ENCODE peak calls at places on chromosomes 11 and 22, in seven cellular contexts. N is mesenchymal stem cell; X is kidney; U is aorta; K is GM23248; F is mammary epithelial cell; A is CD8-positive, alpha-beta memory T cell. D is an unnamed sample.
A peak's percentile ranks its signal among the peaks of the same experiment; 100 is the strongest.

GRCh38 chr11:12137938-12138731 is 27.7 kb downstream of the MICAL2 start:
- DNase-seq in U (no peak), N (peak; percentile 99), A (no peak), F (peak; percentile 97), K (peak; percentile 67), X (no peak), D (peak; percentile 83)

GRCh38 chr11:43904737-43905515 is 24.3 kb downstream of the ALKBH3 start:
- DNase-seq in K (peak; percentile 70), U (no peak), F (peak; percentile 64), A (no peak), X (no peak), N (peak; percentile 53), D (no peak)

GRCh38 chr22:18950141-18950540 is 14.0 kb upstream of the PRODH start:
- DNase-seq in F (no peak), A (no peak), K (no peak), N (no peak), U (peak; percentile 17), X (no peak), D (no peak)

GRCh38 chr11:5689551-5689983 is at the start of gene TRIM22:
- DNase-seq in N (peak; percentile 73), A (peak; percentile 70), U (peak; percentile 64), X (peak; percentile 67), F (peak; percentile 75), K (peak; percentile 88), D (no peak)

GRCh38 chr11:78933361-78933760 is 358.7 kb upstream of the NARS2 start:
- DNase-seq in X (no peak), K (no peak), F (no peak), N (no peak), A (no peak), U (no peak), D (no peak)

GRCh38 chr22:46054091-46054877 is 77.3 kb upstream of the WNT7B start:
- DNase-seq in F (peak; percentile 39), X (peak; percentile 92), U (peak; percentile 88), K (peak; percentile 89), N (no peak), A (peak; percentile 63), D (no peak)

GRCh38 chr11:123460006-123460700 is 30.1 kb downstream of the GRAMD1B start:
- DNase-seq in F (no peak), K (no peak), N (no peak), X (no peak), U (no peak), A (no peak), D (no peak)

GRCh38 chr11:65366340-65366773 is 11.8 kb downstream of the TIGD3 start:
- DNase-seq in N (peak; percentile 90), K (peak; percentile 90), X (no peak), U (no peak), F (peak; percentile 65), A (peak; percentile 61), D (peak; percentile 65)

GRCh38 chr11:18772211-18772610 is 19.4 kb downstream of the PTPN5 start:
- DNase-seq in U (no peak), F (no peak), N (no peak), X (peak; percentile 12), A (no peak), K (peak; percentile 43), D (no peak)

GRCh38 chr22:40603088-40603605 is 33.4 kb downstream of the MRTFA start:
- DNase-seq in U (no peak), F (peak; percentile 66), N (peak; percentile 77), A (no peak), K (peak; percentile 85), X (no peak), D (peak; percentile 13)

GRCh38 chr11:104776501-104777170 is 121.6 kb downstream of the CASP12 start:
- DNase-seq in U (no peak), F (peak; percentile 67), X (no peak), N (no peak), K (no peak), A (no peak), D (no peak)

GRCh38 chr11:66277475-66278391 is at the start of gene CNIH2:
- DNase-seq in K (peak; percentile 62), F (no peak), U (no peak), A (peak; percentile 51), N (no peak), X (no peak), D (no peak)

GRCh38 chr22:17272511-17272991 is 53.3 kb upstream of the ADA2 start:
- DNase-seq in A (no peak), K (no peak), U (no peak), F (no peak), X (peak; percentile 46), N (no peak), D (no peak)

GRCh38 chr11:119614227-119615002 is 114.6 kb downstream of the NECTIN1 start:
- DNase-seq in F (no peak), N (no peak), A (no peak), K (no peak), X (no peak), U (no peak), D (no peak)

GRCh38 chr22:17570851-17571631 is 7.7 kb downstream of the SLC25A18 start:
- DNase-seq in U (no peak), K (peak; percentile 91), N (peak; percentile 67), X (peak; percentile 89), F (peak; percentile 53), A (no peak), D (no peak)

GRCh38 chr11:18352581-18352980 is 30.2 kb downstream of the GTF2H1 start:
- DNase-seq in X (no peak), U (no peak), A (no peak), N (no peak), F (peak; percentile 42), K (peak; percentile 71), D (no peak)

GRCh38 chr11:70158201-70158600 is 44.9 kb upstream of the FADD start:
- DNase-seq in K (peak; percentile 71), U (peak; percentile 54), X (no peak), A (no peak), F (no peak), N (peak; percentile 16), D (no peak)

GRCh38 chr22:26669060-26669481 is 11.7 kb downstream of the MIAT start:
- DNase-seq in N (peak; percentile 84), K (peak; percentile 83), A (no peak), F (peak; percentile 32), U (no peak), X (no peak), D (no peak)

GRCh38 chr22:46117206-46118199 is 32.8 kb upstream of the PPARA start:
- DNase-seq in A (no peak), K (peak; percentile 31), X (no peak), N (no peak), U (no peak), F (no peak), D (no peak)

GRCh38 chr11:64544616-64545296 is 46.3 kb upstream of the SLC22A12 start:
- DNase-seq in F (no peak), X (peak; percentile 20), A (no peak), U (no peak), N (no peak), K (no peak), D (no peak)

GRCh38 chr11:112625816-112626215 is 335.4 kb upstream of the NCAM1 start:
- DNase-seq in F (peak; percentile 85), A (no peak), N (no peak), X (no peak), U (no peak), K (no peak), D (no peak)

GRCh38 chr11:62547691-62548281 is 1.2 kb upstream of the AHNAK start:
- DNase-seq in F (peak; percentile 97), U (peak; percentile 55), K (peak; percentile 41), N (peak; percentile 28), X (no peak), A (no peak), D (no peak)

GRCh38 chr11:82960000-82960778 is 58.7 kb downstream of the DDIAS start:
- DNase-seq in N (no peak), X (no peak), K (no peak), A (peak; percentile 85), U (no peak), F (no peak), D (no peak)

GRCh38 chr22:37396488-37397084 is 30.7 kb downstream of the ELFN2 start:
- DNase-seq in A (no peak), U (no peak), N (no peak), F (no peak), K (no peak), X (no peak), D (no peak)
- H3K9me3 ChIP-seq in A (no peaks in the 10 kb centered on the region), U (no peaks in the 10 kb centered on the region), N (no peaks in the 10 kb centered on the region), F (no peaks in the 10 kb centered on the region), K (no peaks in the 10 kb centered on the region), X (no peaks in the 10 kb centered on the region), D (no peaks in the 10 kb centered on the region)

DNA sequence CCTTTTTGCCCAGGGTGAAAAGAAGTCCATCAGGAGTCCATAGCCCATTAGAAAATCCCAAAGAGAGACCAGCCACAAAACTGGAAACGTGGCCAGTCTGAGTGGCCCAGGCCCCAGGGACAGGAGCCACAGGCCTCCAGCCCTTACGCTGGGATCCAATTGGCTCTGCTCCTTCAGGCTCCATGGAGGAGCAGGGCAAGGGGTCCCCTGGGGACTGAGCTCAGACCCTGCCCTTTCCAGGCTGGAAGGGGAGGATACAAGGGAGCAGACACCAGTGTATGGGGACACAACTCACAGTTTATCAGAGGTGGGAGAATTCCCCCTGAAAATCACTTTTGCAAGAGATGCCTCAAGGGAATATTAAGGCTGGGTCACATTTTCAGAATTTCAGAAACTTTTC is 227.5 kb downstream of the NTM start:
- DNase-seq in F (no peak), A (no peak), K (no peak), N (no peak), X (no peak), U (no peak), D (no peak)
- H3K4me3 ChIP-seq in F (no peak overlapping the region), A (no peak overlapping the region), K (no peak overlapping the region), N (no peak overlapping the region), X (no peak overlapping the region), U (no peak overlapping the region), D (no peak overlapping the region)

GRCh38 chr11:134173296-134173695 is 50.5 kb downstream of the NCAPD3 start:
- DNase-seq in F (no peak), K (no peak), X (no peak), U (no peak), A (no peak), N (no peak), D (no peak)

GRCh38 chr11:134170909-134171281 is 52.9 kb downstream of the NCAPD3 start:
- DNase-seq in U (no peak), K (peak; percentile 59), N (peak; percentile 19), A (no peak), F (no peak), X (no peak), D (peak; percentile 2)

GRCh38 chr11:134176284-134176683 is 47.5 kb downstream of the NCAPD3 start:
- DNase-seq in F (no peak), K (no peak), A (no peak), U (no peak), X (no peak), N (no peak), D (no peak)

GRCh38 chr11:134170177-134170908 is 53.4 kb downstream of the NCAPD3 start:
- DNase-seq in N (peak; percentile 6), U (no peak), K (no peak), F (no peak), X (no peak), A (no peak), D (no peak)

DNA sequence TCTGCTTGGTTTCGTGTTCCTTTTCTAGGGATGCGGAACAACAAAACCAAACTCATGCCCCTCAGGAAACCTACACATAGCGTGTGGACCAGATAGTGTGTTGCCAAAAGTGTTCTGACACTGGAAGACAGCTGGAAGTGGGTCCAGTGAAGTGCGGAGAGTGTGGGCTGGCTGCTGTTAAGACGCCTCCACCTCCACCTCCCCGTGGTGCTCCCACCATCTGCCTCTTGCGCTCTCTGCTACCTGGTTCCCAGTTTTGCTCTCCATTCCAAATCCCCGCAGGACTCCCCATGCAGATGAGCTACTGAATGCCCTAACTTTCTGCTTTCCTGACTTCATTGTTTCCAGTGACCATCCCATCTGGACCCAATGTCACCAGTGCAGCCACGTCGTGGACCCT is 51.8 kb downstream of the NCAPD3 start:
- DNase-seq in A (no peak), U (no peak), N (no peak), X (no peak), F (no peak), K (no peak), D (no peak)
- H3K9me3 ChIP-seq in A (no peaks in the 10 kb centered on the region), U (no peaks in the 10 kb centered on the region), N (no peaks in the 10 kb centered on the region), X (no peaks in the 10 kb centered on the region), F (no peaks in the 10 kb centered on the region), K (no peaks in the 10 kb centered on the region), D (no peaks in the 10 kb centered on the region)

GRCh38 chr11:130020323-130020722 is 17.7 kb upstream of the PRDM10 start:
- DNase-seq in N (no peak), A (no peak), K (no peak), X (no peak), F (no peak), U (no peak), D (no peak)
- H3K4me3 ChIP-seq in N (no peak overlapping the region), A (no peak overlapping the region), K (no peak overlapping the region), X (no peak overlapping the region), F (no peak overlapping the region), U (no peak overlapping the region), D (no peak overlapping the region)